ENCODE peak calls at places on chromosomes 13 and 19, in nine cellular contexts. A is kidney, X is psoas muscle, R is uterus, K is heart right ventricle, U is RWPE2, Q is gastrocnemius medialis, L is ovary, H is SK-N-SH. N is an unnamed sample. For H3K4me1, the result is how much of the 10 kb centered on the place peaks cover.

GRCh38 chr19:53467503-53468262 is at the start of gene ZNF813:
- DNase-seq in Q (peak), U (peak), K (peak), X (peak), L (peak), A (peak), R (peak), H (peak), N (peak)

GRCh38 chr19:7676854-7677253 is at the start of gene MCEMP1:
- DNase-seq in L (no peak), X (no peak), U (no peak), H (no peak), R (no peak), K (no peak), A (no peak), Q (no peak), N (no peak)

GRCh38 chr19:4847190-4847973 is 15.9 kb upstream of the TICAM1 start:
- DNase-seq in X (no peak), R (no peak), H (no peak), A (no peak), K (no peak), U (no peak), L (no peak), Q (no peak), N (no peak)

GRCh38 chr13:42720116-42720857 is 61.1 kb upstream of the FAM216B start:
- DNase-seq in U (peak), H (no peak), A (no peak), X (no peak), K (no peak), L (peak), Q (no peak), R (peak), N (no peak)

GRCh38 chr19:56660381-56661105 is 11.0 kb downstream of the ZNF835 start:
- DNase-seq in Q (no peak), H (peak), K (peak), A (no peak), R (peak), U (no peak), L (peak), X (peak), N (no peak)

GRCh38 chr19:49431330-49431749 is 6.2 kb downstream of the GFY start:
- DNase-seq in U (no peak), X (no peak), L (no peak), H (peak), R (no peak), Q (no peak), K (no peak), A (no peak), N (no peak)

GRCh38 chr19:13039211-13039789 is 44.0 kb downstream of the NFIX start:
- DNase-seq in Q (no peak), U (no peak), X (no peak), H (no peak), R (no peak), K (no peak), A (no peak), L (no peak), N (no peak)

GRCh38 chr19:1258707-1259205 is 10.4 kb downstream of the MIDN start:
- DNase-seq in H (no peak), U (no peak), Q (no peak), A (no peak), X (no peak), K (no peak), L (no peak), R (no peak), N (no peak)

GRCh38 chr13:99269627-99270252 is 11.6 kb upstream of the GPR18 start:
- DNase-seq in R (no peak), H (peak), X (no peak), L (peak), U (no peak), Q (no peak), K (no peak), A (no peak), N (peak)

GRCh38 chr19:1102407-1103106 is 1.2 kb upstream of the GPX4 start:
- DNase-seq in R (peak), K (no peak), U (peak), H (no peak), Q (peak), A (no peak), X (peak), L (peak), N (no peak)

GRCh38 chr13:111006508-111007031 is 91.7 kb upstream of the ANKRD10 start:
- DNase-seq in A (peak), U (no peak), R (peak), K (peak), H (no peak), Q (peak), X (peak), L (peak), N (no peak)

GRCh38 chr13:97976551-97977375 is 23.3 kb downstream of the IPO5 start:
- DNase-seq in L (peak), Q (no peak), U (no peak), R (no peak), A (peak), X (no peak), H (peak), K (peak), N (peak)

GRCh38 chr19:55986487-55986886 is at the start of gene NLRP5:
- DNase-seq in K (no peak), A (no peak), X (no peak), Q (no peak), H (no peak), L (no peak), U (no peak), R (no peak), N (no peak)

DNA sequence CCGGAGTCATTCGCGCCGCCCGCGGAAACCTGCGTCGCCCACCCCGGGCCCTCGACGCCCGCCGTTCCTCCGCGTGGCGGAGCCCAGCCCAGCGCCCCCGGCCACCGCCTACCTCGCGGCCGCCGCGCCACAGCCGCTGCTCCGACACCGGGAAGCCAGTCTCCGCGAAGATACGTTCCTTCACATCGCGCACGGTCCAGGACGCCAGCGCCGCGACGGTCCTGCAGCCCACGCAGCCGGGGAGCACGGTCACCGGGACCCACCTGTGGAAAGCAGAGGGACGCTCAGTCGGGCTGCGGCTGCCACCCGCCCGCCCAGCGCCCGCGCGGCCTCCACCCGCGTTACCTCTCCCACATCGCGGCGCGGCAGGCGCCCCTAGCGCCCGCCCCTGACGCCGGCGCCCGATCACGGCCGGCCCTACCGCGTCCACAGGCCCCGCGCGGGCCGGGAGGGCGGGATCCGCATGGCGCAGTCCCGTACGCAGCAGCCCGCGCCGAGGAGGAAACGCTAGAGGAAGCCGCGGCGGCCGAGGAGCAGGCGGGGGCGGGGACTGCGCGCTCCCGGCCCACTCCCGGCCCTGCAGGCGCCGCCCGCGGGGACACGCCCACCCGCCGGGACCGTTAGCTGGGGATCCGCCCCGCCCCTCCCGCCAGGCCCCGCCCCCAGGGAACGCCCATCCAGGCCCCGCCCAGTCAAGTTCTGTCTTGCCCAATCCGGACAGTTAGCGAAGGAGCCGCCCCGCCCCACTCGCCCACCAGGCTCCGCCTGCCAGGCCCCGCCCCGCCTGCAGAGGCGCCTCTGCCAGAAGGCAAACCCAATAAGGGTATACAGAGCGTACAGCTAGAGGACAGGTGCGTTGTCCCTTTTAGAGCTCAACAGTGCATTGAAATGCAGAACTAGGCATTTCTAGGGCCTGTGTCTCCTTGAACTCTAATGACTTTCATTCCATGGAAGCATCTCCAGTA is 58.2 kb downstream of the SACS start:
- DNase-seq in K (peak), R (peak), H (peak), L (peak), U (peak), Q (peak), A (peak), X (peak), N (peak)
- TF ChIP-seq CTCF in K (peak), R (no peak), H (peak), L (no peak), U (peak), Q (peak), A (no peak), X (peak), N (peak)

GRCh38 chr13:113848431-113849260 is 15.2 kb downstream of the GAS6 start:
- DNase-seq in L (peak), U (peak), X (no peak), A (peak), H (no peak), R (peak), Q (no peak), K (no peak), N (no peak)

GRCh38 chr13:113846639-113847318 is 17.1 kb downstream of the GAS6 start:
- DNase-seq in Q (no peak), X (no peak), U (peak), A (peak), L (peak), K (no peak), H (no peak), R (peak), N (peak)

GRCh38 chr13:113849546-113849945 is 14.3 kb downstream of the GAS6 start:
- DNase-seq in X (no peak), K (no peak), H (no peak), A (no peak), L (no peak), Q (no peak), R (no peak), U (peak), N (no peak)

GRCh38 chr13:113845723-113846638 is 17.9 kb downstream of the GAS6 start:
- DNase-seq in X (no peak), R (peak), A (peak), L (no peak), K (no peak), H (no peak), Q (no peak), U (peak), N (no peak)

DNA sequence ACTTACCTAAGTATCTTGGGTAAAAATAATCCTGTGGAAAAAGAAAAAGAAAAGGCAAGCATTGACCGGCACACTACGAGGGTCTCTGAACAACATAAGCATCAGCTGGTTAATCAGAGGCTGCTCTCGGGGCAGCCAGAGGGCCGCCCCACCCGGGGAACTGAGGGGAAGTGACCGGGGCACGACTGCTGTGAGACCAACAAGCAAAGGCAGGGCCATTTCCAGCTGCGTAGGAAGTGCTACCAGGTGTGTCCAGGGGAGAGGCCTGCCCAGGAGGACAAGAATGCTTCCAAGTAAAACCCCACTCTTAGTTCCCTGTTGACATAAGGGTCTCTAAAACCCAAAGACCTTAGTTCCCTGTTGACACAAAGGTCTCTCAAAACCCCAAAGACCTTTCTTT is 15.9 kb downstream of the GAS6 start:
- DNase-seq in H (no peak), X (no peak), A (peak), L (peak), U (peak), R (peak), Q (no peak), K (no peak), N (no peak)
- H3K4me1 ChIP-seq in H (under half), X (under half), A (under half), L (under half), U (under half), R (under half), Q (under half), K (half or more), N (under half)

GRCh38 chr19:41175825-41176734 is 16.9 kb upstream of the CYP2S1 start:
- DNase-seq in X (no peak), H (no peak), R (no peak), U (peak), L (no peak), A (peak), Q (peak), K (no peak), N (peak)
- TF ChIP-seq CTCF in X (no peak), H (no peak), R (no peak), U (no peak), L (no peak), A (no peak), Q (no peak), K (no peak), N (no peak)

GRCh38 chr19:33175156-33175782 is 18.9 kb upstream of the LRP3 start:
- DNase-seq in L (no peak), A (no peak), R (no peak), H (no peak), K (no peak), U (no peak), X (no peak), Q (no peak), N (no peak)

GRCh38 chr19:33176670-33177416 is 17.3 kb upstream of the LRP3 start:
- DNase-seq in K (peak), X (peak), L (peak), A (peak), U (peak), Q (peak), H (peak), R (peak), N (peak)

GRCh38 chr19:33177417-33177976 is 16.6 kb upstream of the LRP3 start:
- DNase-seq in X (no peak), R (no peak), U (no peak), Q (no peak), A (no peak), H (peak), L (no peak), K (no peak), N (peak)

GRCh38 chr19:33174186-33174585 is 19.9 kb upstream of the LRP3 start:
- DNase-seq in A (no peak), Q (no peak), K (no peak), L (no peak), H (no peak), R (no peak), X (no peak), U (no peak), N (no peak)

GRCh38 chr19:33175886-33176669 is 18.1 kb upstream of the LRP3 start:
- DNase-seq in H (peak), X (no peak), A (no peak), K (no peak), L (peak), U (no peak), R (no peak), Q (no peak), N (peak)
- H3K4me1 ChIP-seq in H (under half), X (under half), A (under half), K (under half), L (under half), U (under half), R (under half), Q (under half), N (under half)

N was measured in CD8-positive, alpha-beta T cell.